ENCODE peak calls at places on chromosomes 12 and 14, in six cellular contexts. M is endothelial cell of umbilical vein, P is NB4, Y is A549, Q is K562, O is GM12878. C is an unnamed sample.

GRCh38 chr14:69366761-69367160 is 31.3 kb downstream of the ERH start:
- DNase-seq in M (no peak), P (no peak), Y (no peak), Q (no peak), O (no peak), C (no peak)

GRCh38 chr14:34046799-34047520 is 96.1 kb upstream of the EGLN3 start:
- DNase-seq in M (no peak), P (no peak), Y (no peak), Q (peak; percentile 88), O (no peak), C (no peak)

GRCh38 chr12:6620137-6620884 is 13.1 kb upstream of the CHD4 start:
- DNase-seq in M (peak; percentile 79), P (no peak), Y (no peak), Q (no peak), O (no peak), C (no peak)

GRCh38 chr14:31024577-31025334 is 693 bp upstream of the AP4S1 start:
- DNase-seq in M (peak; percentile 59), P (no peak), Y (no peak), Q (no peak), O (no peak), C (no peak)

GRCh38 chr12:14545144-14546124 is 22.2 kb downstream of the PLBD1 start:
- DNase-seq in M (no peak), P (no peak), Y (no peak), Q (no peak), O (no peak), C (no peak)

GRCh38 chr12:93200291-93200917 is 177.3 kb upstream of the NUDT4 start:
- DNase-seq in M (no peak), P (no peak), Y (no peak), Q (no peak), O (peak; percentile 32), C (no peak)

GRCh38 chr14:92848941-92849340 is 54.8 kb downstream of the GOLGA5 start:
- DNase-seq in M (peak; percentile 96), P (no peak), Y (no peak), Q (no peak), O (no peak), C (no peak)

GRCh38 chr14:82113710-82114109 is 580.1 kb upstream of the SEL1L start:
- DNase-seq in M (no peak), P (no peak), Y (no peak), Q (no peak), O (no peak), C (no peak)

GRCh38 chr12:54038760-54039414 is 6.0 kb downstream of the HOXC5 start:
- DNase-seq in M (no peak), P (no peak), Y (no peak), Q (no peak), O (no peak), C (no peak)

GRCh38 chr14:31159682-31160296 is 47.8 kb downstream of the HECTD1 start:
- DNase-seq in M (no peak), P (no peak), Y (peak; percentile 35), Q (no peak), O (no peak), C (no peak)

GRCh38 chr12:5921966-5922365 is 23.1 kb downstream of the ANO2 start:
- DNase-seq in M (no peak), P (no peak), Y (no peak), Q (no peak), O (no peak), C (no peak)

GRCh38 chr12:14841761-14842160 is 1.6 kb downstream of the ART4 start:
- DNase-seq in M (peak; percentile 93), P (no peak), Y (peak; percentile 70), Q (no peak), O (no peak), C (peak; percentile 85)

GRCh38 chr14:65849558-65849957 is 437.0 kb downstream of the FUT8 start:
- DNase-seq in M (no peak), P (peak; percentile 9), Y (no peak), Q (no peak), O (no peak), C (no peak)

GRCh38 chr14:65852689-65853088 is 440.2 kb downstream of the FUT8 start:
- DNase-seq in M (no peak), P (no peak), Y (no peak), Q (no peak), O (no peak), C (no peak)

GRCh38 chr14:65849096-65849495 is 436.6 kb downstream of the FUT8 start:
- DNase-seq in M (no peak), P (no peak), Y (no peak), Q (no peak), O (no peak), C (no peak)

GRCh38 chr14:65853407-65853955 is 441.0 kb downstream of the FUT8 start:
- DNase-seq in M (no peak), P (no peak), Y (no peak), Q (peak; percentile 23), O (no peak), C (no peak)

DNA sequence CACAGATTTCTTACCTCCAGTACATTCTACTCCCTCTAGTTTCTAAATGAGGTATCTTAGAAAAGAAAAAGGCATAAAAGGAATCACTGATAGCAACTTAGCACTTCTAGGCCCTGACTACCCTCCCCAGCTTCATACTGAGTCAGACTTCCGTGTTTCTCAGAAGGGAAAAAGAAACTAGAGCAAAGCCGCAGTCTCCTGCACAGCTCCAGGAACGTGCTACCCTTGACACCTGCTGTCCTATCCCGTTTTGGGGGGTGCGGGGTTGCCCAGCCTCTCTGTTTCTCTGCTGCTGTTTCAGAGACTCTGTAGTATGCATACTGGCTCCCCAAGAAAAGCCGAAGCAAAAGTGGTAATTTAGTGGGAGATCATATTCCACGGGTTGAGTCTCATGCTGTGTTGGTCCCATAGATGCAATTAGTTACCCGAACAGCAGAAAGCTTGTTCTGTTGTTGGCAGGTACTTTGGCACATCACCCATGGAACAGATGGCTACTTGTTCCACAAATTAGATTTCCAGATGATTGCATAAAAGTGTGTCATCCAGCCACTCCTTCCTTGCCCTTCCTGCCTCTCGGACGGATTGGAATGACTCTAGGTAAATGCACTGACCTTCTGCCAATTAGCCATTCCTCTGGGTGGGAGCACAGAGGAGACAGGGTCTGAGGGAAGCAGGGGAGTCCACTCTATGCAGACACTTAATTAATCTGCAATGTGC is 438.1 kb downstream of the FUT8 start:
- DNase-seq in M (no peak), P (no peak), Y (no peak), Q (no peak), O (no peak), C (no peak)
- TF ChIP-seq MYC in M (no peak), P (no peak), Y (no peak), Q (no peak), O (no peak), C (no peak)

DNA sequence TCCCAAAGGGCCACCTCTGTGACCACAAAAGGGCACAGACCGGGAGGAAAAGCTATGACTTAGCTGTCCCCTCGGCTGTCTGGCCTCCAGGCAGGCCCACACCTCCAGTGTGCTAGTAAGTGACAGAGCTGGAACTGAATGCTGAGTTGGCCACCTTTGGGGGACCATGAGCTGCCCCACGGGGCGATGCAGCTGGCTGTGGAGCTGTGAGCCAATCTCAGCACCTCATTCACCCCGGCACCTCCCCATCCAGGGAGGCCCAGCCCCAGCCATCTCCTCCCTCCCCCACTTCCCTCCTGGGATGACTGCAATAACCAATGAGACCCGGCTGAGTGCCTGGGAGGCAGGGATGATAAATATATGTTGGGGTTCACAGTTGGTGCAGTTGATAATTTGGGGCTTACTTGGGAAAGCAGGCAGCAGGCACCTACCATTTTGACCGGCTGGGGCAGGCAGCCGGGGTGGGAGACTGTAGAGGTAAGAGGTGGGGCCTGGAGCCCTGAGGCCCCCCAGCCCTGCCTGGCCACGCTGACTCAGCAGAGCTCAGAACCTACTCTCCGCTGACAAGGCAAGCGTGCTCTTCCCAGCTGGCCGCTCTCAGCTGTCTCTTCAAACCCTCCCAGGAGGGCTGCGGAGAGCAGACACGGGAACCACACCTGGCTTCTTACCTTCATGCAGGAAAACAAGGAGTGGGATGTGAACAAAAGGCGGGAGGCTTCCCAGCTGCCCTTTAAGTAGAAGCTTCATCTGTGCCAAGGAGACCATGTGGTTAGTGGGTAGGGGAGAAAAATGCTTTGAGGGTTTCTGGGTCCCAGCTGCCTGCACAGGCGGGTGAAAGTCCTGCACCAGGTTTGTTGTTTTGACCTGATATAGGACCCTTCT is 12.4 kb upstream of the TESC start:
- DNase-seq in M (no peak), P (no peak), Y (no peak), Q (peak; percentile 38), O (no peak), C (no peak)
- TF ChIP-seq MYC in M (no peak), P (no peak), Y (no peak), Q (no peak), O (no peak), C (no peak)

GRCh38 chr12:121530600-121531355 is 50.0 kb downstream of the KDM2B start:
- DNase-seq in M (peak; percentile 72), P (peak; percentile 97), Y (peak; percentile 77), Q (peak; percentile 76), O (no peak), C (no peak)
- TF ChIP-seq MYC in M (no peak), P (peak; percentile 40), Y (no peak), Q (no peak), O (no peak), C (no peak)

GRCh38 chr12:113425960-113426453 is 3.8 kb downstream of the SDSL start:
- DNase-seq in M (no peak), P (peak; percentile 45), Y (no peak), Q (no peak), O (peak; percentile 25), C (no peak)

GRCh38 chr12:113424915-113425823 is 3.0 kb downstream of the SDSL start:
- DNase-seq in M (peak; percentile 64), P (peak; percentile 81), Y (peak; percentile 76), Q (peak; percentile 77), O (no peak), C (peak; percentile 16)

GRCh38 chr12:113428482-113428881 is 6.3 kb downstream of the SDSL start:
- DNase-seq in M (no peak), P (no peak), Y (no peak), Q (no peak), O (no peak), C (no peak)

GRCh38 chr12:113422929-113423669 is 919 bp downstream of the SDSL start:
- DNase-seq in M (no peak), P (no peak), Y (no peak), Q (no peak), O (no peak), C (no peak)

GRCh38 chr12:113427882-113428281 is 5.7 kb downstream of the SDSL start:
- DNase-seq in M (no peak), P (no peak), Y (no peak), Q (no peak), O (no peak), C (no peak)
- TF ChIP-seq MYC in M (no peak), P (no peak), Y (no peak), Q (no peak), O (no peak), C (no peak)

GRCh38 chr14:54902521-54903420 is at the start of gene GCH1:
- DNase-seq in M (peak; percentile 70), P (peak; percentile 70), Y (peak; percentile 71), Q (peak; percentile 81), O (no peak), C (peak; percentile 72)
- TF ChIP-seq MYC in M (no peak), P (no peak), Y (no peak), Q (peak; percentile 18), O (no peak), C (no peak)

GRCh38 chr12:77339610-77340009 is 274.2 kb upstream of the E2F7 start:
- DNase-seq in M (no peak), P (no peak), Y (no peak), Q (no peak), O (no peak), C (no peak)
- TF ChIP-seq MYC in M (no peak), P (no peak), Y (no peak), Q (no peak), O (no peak), C (no peak)